ENCODE peak calls at places on chromosomes 5 and 9, in six cellular contexts. F, W, Z, D, U and N are unnamed samples.

GRCh38 chr9:123401879-123402513 is 46.0 kb downstream of the CRB2 start:
- DNase-seq in U (peak), D (no peak), Z (no peak), F (peak), W (peak), N (peak)

GRCh38 chr5:179621551-179621971 is 1.9 kb downstream of the HNRNPH1 start:
- DNase-seq in Z (peak), F (no peak), D (no peak), W (no peak), U (no peak), N (no peak)

GRCh38 chr9:79742145-79742820 is 170.5 kb downstream of the TLE4 start:
- DNase-seq in F (peak), Z (no peak), U (no peak), W (no peak), D (no peak), N (no peak)

GRCh38 chr9:93004561-93004960 is 53.9 kb upstream of the SUSD3 start:
- DNase-seq in W (no peak), Z (no peak), F (no peak), U (no peak), D (no peak), N (no peak)

GRCh38 chr9:98075332-98075805 is 18.8 kb downstream of the NANS start:
- DNase-seq in W (no peak), D (no peak), U (peak), Z (no peak), F (peak), N (no peak)

GRCh38 chr5:108687599-108688220 is 60.0 kb upstream of the FER start:
- DNase-seq in Z (no peak), W (no peak), U (no peak), D (no peak), F (peak), N (peak)

GRCh38 chr5:82272957-82273356 is 5.2 kb downstream of the RPS23 start:
- DNase-seq in D (no peak), W (no peak), F (no peak), U (no peak), Z (no peak), N (no peak)

GRCh38 chr5:125897068-125897467 is 526.1 kb upstream of the GRAMD2B start:
- DNase-seq in W (no peak), F (no peak), U (no peak), D (no peak), Z (no peak), N (no peak)

GRCh38 chr9:136052433-136052880 is 42.6 kb downstream of the NACC2 start:
- DNase-seq in U (peak), D (no peak), W (no peak), Z (peak), F (no peak), N (peak)

GRCh38 chr9:135070198-135070951 is 17.1 kb upstream of the OLFM1 start:
- DNase-seq in Z (no peak), F (no peak), D (peak), W (no peak), U (no peak), N (no peak)

GRCh38 chr5:180070726-180071417 is 687 bp downstream of the RNF130 start:
- DNase-seq in F (peak), D (no peak), U (peak), Z (no peak), W (peak), N (no peak)

GRCh38 chr5:93294184-93294583 is 286.8 kb downstream of the NR2F1-AS1 start:
- DNase-seq in D (no peak), Z (no peak), W (no peak), F (peak), U (no peak), N (no peak)

GRCh38 chr9:16371306-16371705 is 499.2 kb downstream of the BNC2 start:
- DNase-seq in F (no peak), W (no peak), U (no peak), Z (no peak), D (no peak), N (no peak)

GRCh38 chr9:94076557-94076956 is 7.7 kb upstream of the PTPDC1 start:
- DNase-seq in Z (no peak), W (no peak), D (no peak), F (no peak), U (no peak), N (no peak)

GRCh38 chr5:96247097-96247675 is 185.9 kb downstream of the PCSK1 start:
- DNase-seq in W (no peak), Z (no peak), F (peak), U (no peak), D (no peak), N (no peak)

GRCh38 chr5:75734913-75735789 is 17.9 kb upstream of the POC5 start:
- DNase-seq in F (peak), W (peak), U (peak), Z (no peak), D (no peak), N (peak)
- TF ChIP-seq CTCF in F (peak), W (peak), U (peak), Z (peak), D (no peak), N (peak)

GRCh38 chr5:162230348-162230747 is 162.8 kb downstream of the GABRG2 start:
- DNase-seq in U (no peak), D (no peak), W (no peak), F (no peak), Z (no peak), N (no peak)

GRCh38 chr5:162231522-162231921 is 163.9 kb downstream of the GABRG2 start:
- DNase-seq in F (no peak), U (no peak), W (no peak), Z (no peak), D (no peak), N (no peak)

GRCh38 chr5:162221884-162222283 is 154.3 kb downstream of the GABRG2 start:
- DNase-seq in D (no peak), W (no peak), F (no peak), Z (no peak), U (no peak), N (no peak)

GRCh38 chr5:162227075-162227474 is 159.5 kb downstream of the GABRG2 start:
- DNase-seq in F (no peak), U (no peak), Z (no peak), W (no peak), D (no peak), N (no peak)
- TF ChIP-seq CTCF in F (no peak), U (no peak), Z (no peak), W (no peak), D (no peak), N (no peak)

GRCh38 chr5:158809310-158809709 is 290.4 kb downstream of the EBF1 start:
- DNase-seq in U (no peak), W (no peak), D (no peak), Z (no peak), F (no peak), N (no peak)
- TF ChIP-seq CTCF in U (no peak), W (no peak), D (no peak), Z (no peak), F (no peak), N (no peak)

DNA sequence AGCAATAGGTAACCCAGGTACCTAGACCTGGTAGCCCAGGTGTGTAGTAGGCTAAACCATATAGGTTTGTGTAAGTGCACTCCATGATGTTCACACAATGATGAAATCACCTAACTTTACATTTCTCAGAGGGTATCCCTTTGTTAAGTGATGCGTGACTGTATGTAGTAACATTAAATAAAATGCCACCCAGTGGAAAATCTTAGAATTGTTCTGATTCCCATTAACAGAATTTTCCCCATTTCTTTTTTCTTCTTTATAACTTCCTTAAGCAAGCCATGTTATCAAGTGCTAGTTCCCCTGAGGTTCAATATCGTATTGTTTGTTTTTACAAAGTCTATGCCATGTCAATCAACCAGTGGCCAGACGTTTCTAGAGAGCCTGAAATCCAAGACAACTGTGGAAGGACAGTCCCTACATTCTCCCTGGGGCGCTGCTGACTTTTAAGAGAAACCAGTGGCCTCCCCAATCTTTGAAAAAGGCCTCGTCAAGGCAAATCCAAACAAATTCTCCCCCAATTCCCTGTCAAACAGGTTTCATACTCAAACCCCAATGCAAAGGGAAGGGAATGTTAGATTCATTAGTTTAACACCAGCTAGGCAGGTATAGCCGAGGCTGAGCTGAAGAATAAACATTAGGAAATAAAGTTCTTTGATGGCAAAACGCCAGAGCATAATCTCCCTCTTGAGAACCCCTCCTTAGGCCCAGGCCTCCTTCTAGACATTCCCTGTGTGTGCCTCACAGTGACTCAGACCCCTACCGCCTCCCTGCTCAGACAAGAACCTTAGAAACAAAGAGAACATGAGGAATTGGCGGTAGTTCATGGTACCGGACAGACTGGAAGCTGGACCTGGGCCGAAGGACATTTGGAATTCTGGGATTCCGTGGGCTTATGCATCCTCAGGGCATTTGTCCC is 198.7 kb downstream of the GNA14 start:
- DNase-seq in D (no peak), W (no peak), F (peak), Z (no peak), U (no peak), N (no peak)
- TF ChIP-seq CTCF in D (no peak), W (no peak), F (no peak), Z (no peak), U (no peak), N (no peak)

GRCh38 chr5:55146080-55146479 is 13.9 kb upstream of the GPX8 start:
- DNase-seq in W (no peak), D (no peak), U (no peak), Z (no peak), F (no peak), N (no peak)

GRCh38 chr5:55143624-55144023 is 16.3 kb upstream of the GPX8 start:
- DNase-seq in U (no peak), F (no peak), D (no peak), W (no peak), Z (no peak), N (no peak)

GRCh38 chr5:55141945-55142690 is 17.9 kb upstream of the GPX8 start:
- DNase-seq in W (no peak), F (no peak), Z (no peak), D (no peak), U (no peak), N (no peak)

GRCh38 chr5:55146543-55147151 is 13.3 kb upstream of the GPX8 start:
- DNase-seq in D (peak), W (peak), U (peak), F (peak), Z (no peak), N (peak)

GRCh38 chr5:55140908-55141665 is 18.9 kb upstream of the GPX8 start:
- DNase-seq in Z (no peak), D (no peak), U (no peak), F (no peak), W (no peak), N (no peak)
- TF ChIP-seq CTCF in Z (no peak), D (no peak), U (no peak), F (no peak), W (no peak), N (no peak)